ENCODE peak calls at places on chromosomes 5 and 9, in seven cellular contexts. Z is IMR-90, R is neuronal stem cell, U is H1, P is mesendoderm, A is mesenchymal stem cell, C is trophoblast cell. K is an unnamed sample.

GRCh38 chr5:157252741-157253465 is 13.0 kb upstream of the CYFIP2 start:
- DNase-seq in Z (peak), R (no peak), U (no peak), P (no peak), A (peak), C (no peak), K (no peak)

GRCh38 chr5:97164846-97165245 is 18.2 kb downstream of the RIOK2 start:
- DNase-seq in Z (peak), R (no peak), U (no peak), P (no peak), A (no peak), C (peak), K (no peak)

GRCh38 chr9:83034587-83034986 is 28.4 kb downstream of the RASEF start:
- DNase-seq in Z (peak), R (no peak), U (no peak), P (no peak), A (peak), C (no peak), K (no peak)

GRCh38 chr5:178182158-178182876 is 4.9 kb downstream of the GMCL2 start:
- DNase-seq in Z (no peak), R (no peak), U (no peak), P (peak), A (no peak), C (peak), K (peak)

GRCh38 chr5:2888520-2889060 is 137.1 kb upstream of the IRX2 start:
- DNase-seq in Z (no peak), R (no peak), U (no peak), P (no peak), A (no peak), C (no peak), K (peak)

GRCh38 chr5:179420476-179420875 is 75.2 kb upstream of the ADAMTS2 start:
- DNase-seq in Z (no peak), R (no peak), U (no peak), P (no peak), A (no peak), C (no peak), K (no peak)

GRCh38 chr5:135376961-135377621 is 21.9 kb downstream of the MACROH2A1 start:
- DNase-seq in Z (no peak), R (no peak), U (no peak), P (no peak), A (no peak), C (no peak), K (no peak)

GRCh38 chr5:1443991-1444360 is 1.3 kb downstream of the SLC6A3 start:
- DNase-seq in Z (no peak), R (no peak), U (no peak), P (no peak), A (no peak), C (no peak), K (no peak)

GRCh38 chr9:98786750-98787510 is 9.4 kb downstream of the ANKS6 start:
- DNase-seq in Z (no peak), R (no peak), U (no peak), P (no peak), A (no peak), C (no peak), K (no peak)

GRCh38 chr5:107389130-107389553 is 281.6 kb downstream of the EFNA5 start:
- DNase-seq in Z (peak), R (no peak), U (no peak), P (no peak), A (peak), C (peak), K (no peak)

GRCh38 chr5:77649776-77650175 is 11.3 kb upstream of the OTP start:
- DNase-seq in Z (no peak), R (no peak), U (no peak), P (no peak), A (no peak), C (no peak), K (no peak)
- H2BK5ac ChIP-seq in Z (no peak), R (no peak), U (no peak), P (no peak), A (no peak), C (no peak), K (no peak)

DNA sequence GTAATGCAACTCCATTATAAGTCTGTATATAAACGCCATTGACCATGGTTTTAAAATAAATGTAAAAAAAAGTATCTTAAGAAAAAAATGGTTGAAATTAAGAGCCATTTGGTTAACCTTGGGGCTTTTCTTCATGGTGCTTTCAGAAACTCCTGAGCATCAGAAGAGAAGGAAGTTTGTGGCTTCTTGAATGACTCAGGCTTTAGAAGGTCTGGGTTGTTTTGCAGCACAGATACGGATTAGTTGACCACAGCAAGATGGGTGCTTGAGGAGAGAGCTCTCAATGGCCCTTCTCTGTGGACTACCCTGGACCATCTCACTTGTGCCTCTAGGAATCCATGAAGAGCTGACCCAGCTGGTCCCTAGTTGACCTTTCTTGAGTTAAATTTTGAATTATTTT is 189.5 kb downstream of the TMEM38B start:
- DNase-seq in Z (no peak), R (no peak), U (no peak), P (no peak), A (no peak), C (no peak), K (no peak)
- H2BK5ac ChIP-seq in Z (no peak), R (no peak), U (no peak), P (no peak), A (no peak), C (no peak), K (no peak)

GRCh38 chr9:103377667-103378066 is 382.5 kb downstream of the CYLC2 start:
- DNase-seq in Z (no peak), R (no peak), U (no peak), P (no peak), A (no peak), C (no peak), K (no peak)
- H2BK5ac ChIP-seq in Z (no peak), R (no peak), U (no peak), P (no peak), A (no peak), C (no peak), K (no peak)

GRCh38 chr9:110008663-110009062 is 199.3 kb downstream of the C9orf152 start:
- DNase-seq in Z (no peak), R (no peak), U (no peak), P (no peak), A (no peak), C (peak), K (no peak)
- H2BK5ac ChIP-seq in Z (no peak), R (no peak), U (no peak), P (no peak), A (no peak), C (no peak), K (no peak)

GRCh38 chr5:146081685-146082084 is 23.7 kb downstream of the PLAC8L1 start:
- DNase-seq in Z (no peak), R (no peak), U (no peak), P (no peak), A (no peak), C (no peak), K (no peak)
- H2BK5ac ChIP-seq in Z (no peak), R (no peak), U (no peak), P (no peak), A (no peak), C (no peak), K (no peak)

GRCh38 chr5:78630047-78630446 is 18.5 kb downstream of the LHFPL2 start:
- DNase-seq in Z (no peak), R (no peak), U (no peak), P (peak), A (no peak), C (no peak), K (no peak)

GRCh38 chr5:78629590-78629989 is 19.0 kb downstream of the LHFPL2 start:
- DNase-seq in Z (no peak), R (no peak), U (no peak), P (no peak), A (no peak), C (no peak), K (no peak)

GRCh38 chr5:78633710-78634109 is 14.9 kb downstream of the LHFPL2 start:
- DNase-seq in Z (peak), R (no peak), U (no peak), P (no peak), A (peak), C (no peak), K (no peak)

GRCh38 chr5:78632467-78632866 is 16.1 kb downstream of the LHFPL2 start:
- DNase-seq in Z (no peak), R (no peak), U (no peak), P (peak), A (no peak), C (no peak), K (no peak)

GRCh38 chr5:78631931-78632330 is 16.6 kb downstream of the LHFPL2 start:
- DNase-seq in Z (no peak), R (no peak), U (no peak), P (peak), A (no peak), C (peak), K (no peak)
- H2BK5ac ChIP-seq in Z (no peak), R (no peak), U (no peak), P (no peak), A (no peak), C (no peak), K (no peak)

GRCh38 chr9:123063172-123063508 is 29.7 kb downstream of the GPR21 start:
- DNase-seq in Z (peak), R (no peak), U (no peak), P (no peak), A (peak), C (no peak), K (no peak)

GRCh38 chr9:123062306-123063171 is 29.1 kb downstream of the GPR21 start:
- DNase-seq in Z (no peak), R (no peak), U (no peak), P (no peak), A (no peak), C (no peak), K (no peak)

GRCh38 chr9:123065191-123065590 is 31.7 kb downstream of the GPR21 start:
- DNase-seq in Z (no peak), R (no peak), U (no peak), P (no peak), A (no peak), C (no peak), K (no peak)

GRCh38 chr9:123064662-123065061 is 31.2 kb downstream of the GPR21 start:
- DNase-seq in Z (no peak), R (no peak), U (no peak), P (no peak), A (no peak), C (no peak), K (no peak)

GRCh38 chr9:123063896-123064295 is 30.4 kb downstream of the GPR21 start:
- DNase-seq in Z (no peak), R (no peak), U (no peak), P (no peak), A (no peak), C (no peak), K (no peak)
- H2BK5ac ChIP-seq in Z (peak), R (no peak), U (no peak), P (no peak), A (no peak), C (no peak), K (no peak)